ENCODE peak calls at places on chromosomes 1 and 21, in seven cellular contexts. U is fibroblast of villous mesenchyme; W is A549; A is tibial artery; C is amniotic epithelial cell; X is activated CD8-positive, alpha-beta memory T cell treated with anti-CD3 and anti-CD28 coated beads for 24 hours; B is COR-L47. O is an unnamed sample.

GRCh38 chr1:243790404-243790803 is 59.6 kb downstream of the AKT3 start:
- DNase-seq in C (no peak), B (no peak), X (no peak), W (no peak), U (no peak), A (no peak), O (no peak)

GRCh38 chr1:211925016-211925415 is 94.5 kb upstream of the LPGAT1 start:
- DNase-seq in A (no peak), W (no peak), C (no peak), X (no peak), B (peak; percentile 83), U (no peak), O (peak; percentile 83)

GRCh38 chr1:147700042-147700711 is 29.9 kb upstream of the ACP6 start:
- DNase-seq in A (peak; percentile 50), X (peak; percentile 78), U (peak; percentile 57), B (peak; percentile 43), C (peak; percentile 69), W (peak; percentile 71), O (peak; percentile 75)

GRCh38 chr1:47756006-47756405 is 241.2 kb downstream of the TRABD2B start:
- DNase-seq in X (no peak), U (no peak), C (no peak), B (no peak), A (no peak), W (no peak), O (no peak)

GRCh38 chr1:61361971-61362370 is 279.6 kb downstream of the NFIA start:
- DNase-seq in C (no peak), W (no peak), B (no peak), U (no peak), X (no peak), A (no peak), O (no peak)

GRCh38 chr1:65147424-65148177 is 402 bp upstream of the AK4 start:
- DNase-seq in U (no peak), W (no peak), A (peak; percentile 23), C (no peak), B (no peak), X (peak; percentile 77), O (peak; percentile 42)

GRCh38 chr1:171792656-171793055 is 11.2 kb downstream of the METTL13 start:
- DNase-seq in C (no peak), A (no peak), X (no peak), U (no peak), B (no peak), W (no peak), O (no peak)

GRCh38 chr21:42975886-42976608 is 1.7 kb downstream of the PKNOX1 start:
- DNase-seq in C (peak; percentile 26), A (no peak), W (no peak), B (no peak), U (no peak), X (no peak), O (no peak)

GRCh38 chr1:160874935-160875334 is 10.0 kb downstream of the ITLN1 start:
- DNase-seq in W (no peak), C (peak; percentile 68), U (no peak), X (no peak), B (no peak), A (no peak), O (no peak)

GRCh38 chr1:54777431-54777830 is 13.1 kb upstream of the PARS2 start:
- DNase-seq in B (no peak), U (no peak), X (no peak), A (no peak), C (no peak), W (no peak), O (no peak)

GRCh38 chr1:903721-904270 is 19.9 kb upstream of the SAMD11 start:
- DNase-seq in X (peak; percentile 59), C (no peak), W (no peak), U (no peak), A (no peak), B (no peak), O (no peak)

GRCh38 chr1:213366141-213366831 is 315.2 kb downstream of the RPS6KC1 start:
- DNase-seq in U (no peak), C (no peak), W (no peak), A (no peak), B (no peak), X (no peak), O (no peak)

GRCh38 chr1:37255111-37255795 is 219.1 kb upstream of the ZC3H12A start:
- DNase-seq in C (no peak), A (no peak), U (no peak), X (no peak), B (peak; percentile 41), W (peak; percentile 21), O (no peak)

O was measured in SHP77.